ENCODE peak calls at places on chromosomes 3 and 15, in four cellular contexts. E, Q, W and B are unnamed samples.

GRCh38 chr3:96491023-96491422 is 323.4 kb upstream of the EPHA6 start:
- DNase-seq in W (no peak), Q (no peak), E (no peak), B (no peak)

GRCh38 chr3:126083511-126083912 is 412 bp downstream of the SLC41A3 start:
- DNase-seq in W (no peak), Q (no peak), E (no peak), B (peak; percentile 58)

GRCh38 chr3:177646749-177647148 is 449.5 kb upstream of the TBL1XR1 start:
- DNase-seq in E (no peak), W (no peak), Q (no peak), B (no peak)

GRCh38 chr3:170999737-171000242 is 26.7 kb downstream of the SLC2A2 start:
- DNase-seq in Q (no peak), W (no peak), E (no peak), B (no peak)

GRCh38 chr3:30720586-30721313 is 114.3 kb downstream of the TGFBR2 start:
- DNase-seq in W (no peak), E (no peak), Q (no peak), B (no peak)

GRCh38 chr15:33126559-33127290 is 67.8 kb downstream of the FMN1 start:
- DNase-seq in E (peak; percentile 49), W (peak; percentile 78), Q (peak; percentile 71), B (peak; percentile 58)

GRCh38 chr3:13352621-13353131 is 67.4 kb downstream of the NUP210 start:
- DNase-seq in E (no peak), W (no peak), Q (no peak), B (no peak)

GRCh38 chr3:76024640-76025039 is 239.3 kb upstream of the ZNF717 start:
- DNase-seq in W (no peak), Q (no peak), E (no peak), B (no peak)

GRCh38 chr15:66751579-66751978 is 49.5 kb downstream of the SMAD6 start:
- DNase-seq in E (no peak), W (peak; percentile 65), Q (no peak), B (no peak)

GRCh38 chr3:118671192-118671591 is 363.5 kb downstream of the IGSF11 start:
- DNase-seq in E (no peak), Q (no peak), W (no peak), B (no peak)

GRCh38 chr15:60869851-60870250 is 359.3 kb downstream of the RORA start:
- DNase-seq in E (no peak), Q (no peak), W (no peak), B (no peak)

GRCh38 chr3:194869482-194870169 is 183.9 kb downstream of the FAM43A start:
- DNase-seq in W (no peak), Q (no peak), E (no peak), B (no peak)

GRCh38 chr15:51861557-51862350 is 32.3 kb downstream of the TMOD3 start:
- DNase-seq in Q (no peak), E (no peak), W (no peak), B (no peak)

GRCh38 chr3:23170306-23170705 is 32.8 kb upstream of the UBE2E2 start:
- DNase-seq in W (no peak), Q (no peak), E (no peak), B (no peak)

GRCh38 chr3:141100112-141100511 is 49.0 kb downstream of the SPSB4 start:
- DNase-seq in Q (no peak), W (no peak), E (peak; percentile 8), B (no peak)

GRCh38 chr3:124582621-124583437 is 147.4 kb upstream of the UMPS start:
- DNase-seq in E (no peak), Q (no peak), W (no peak), B (no peak)

GRCh38 chr3:58095471-58096145 is 87.4 kb downstream of the FLNB start:
- DNase-seq in W (peak; percentile 59), Q (no peak), E (no peak), B (no peak)
- H3K27ac ChIP-seq in W (peak overlapping the region; percentile 59), Q (no peak overlapping the region), E (peak overlapping the region; percentile 29), B (no peak overlapping the region)

DNA sequence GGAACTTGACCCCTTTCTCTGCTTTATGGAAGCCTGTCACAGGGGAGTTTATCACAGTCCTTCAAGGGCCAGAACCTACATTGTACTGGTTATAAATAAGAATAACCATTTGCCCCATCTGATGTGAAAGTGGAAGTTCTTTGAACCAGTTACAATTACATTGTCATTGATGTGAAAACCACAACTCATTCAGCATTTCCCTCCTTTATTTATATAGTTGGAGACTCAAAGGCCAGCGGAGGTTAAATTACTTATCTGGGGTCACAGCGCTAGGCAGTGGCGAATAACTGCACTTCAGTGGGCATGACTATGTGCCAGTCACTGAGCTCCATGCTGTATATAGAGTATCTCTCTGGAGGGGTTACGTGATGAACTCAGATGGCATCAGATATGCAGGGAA is 60.6 kb upstream of the TBC1D5 start:
- DNase-seq in Q (no peak), E (no peak), W (no peak), B (no peak)
- H3K4me3 ChIP-seq in Q (no peak overlapping the region), E (no peak overlapping the region), W (no peak overlapping the region), B (no peak overlapping the region)

DNA sequence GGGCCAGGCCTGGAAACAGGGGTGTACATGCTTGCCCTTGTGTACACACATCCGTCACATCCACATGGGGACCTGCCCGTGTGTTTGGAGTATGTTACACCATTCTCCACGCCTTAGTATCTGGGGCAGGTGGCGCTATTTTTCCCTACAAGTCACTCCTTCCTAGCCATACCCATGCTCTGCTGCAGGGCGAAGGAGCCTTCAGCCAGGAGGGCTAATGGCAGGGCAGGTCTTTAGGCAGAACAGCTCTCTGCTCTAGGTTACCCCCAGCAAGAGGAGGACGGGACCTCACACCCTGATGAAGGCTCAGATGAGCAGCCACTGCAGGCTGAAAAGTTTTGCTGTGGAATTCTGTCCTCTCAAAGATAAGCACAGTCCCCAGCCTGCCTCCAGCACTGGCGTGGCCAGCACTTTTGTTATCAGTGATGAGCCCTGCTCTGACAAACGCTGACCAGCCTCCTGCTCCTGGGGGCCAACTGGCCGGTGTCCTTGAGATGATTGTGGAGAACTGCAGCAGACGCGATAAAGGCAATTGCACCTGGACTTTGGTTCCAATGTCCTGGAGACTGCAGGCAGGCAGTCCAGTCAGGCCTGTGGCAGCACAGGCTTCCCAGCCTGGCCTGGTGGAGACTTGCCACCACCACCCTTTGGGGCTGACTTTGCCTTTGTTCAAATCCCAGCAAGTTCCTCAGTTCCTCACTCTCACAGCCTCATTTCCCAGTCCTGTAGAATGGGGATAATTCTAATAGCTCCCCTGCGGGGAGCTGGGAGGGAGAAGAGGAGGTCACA is 19.8 kb upstream of the PIGZ start:
- DNase-seq in E (no peak), W (peak; percentile 40), Q (no peak), B (peak; percentile 48)
- TF ChIP-seq POLR2A in E (no peak), W (no peak), Q (no peak), B (no peak)

DNA sequence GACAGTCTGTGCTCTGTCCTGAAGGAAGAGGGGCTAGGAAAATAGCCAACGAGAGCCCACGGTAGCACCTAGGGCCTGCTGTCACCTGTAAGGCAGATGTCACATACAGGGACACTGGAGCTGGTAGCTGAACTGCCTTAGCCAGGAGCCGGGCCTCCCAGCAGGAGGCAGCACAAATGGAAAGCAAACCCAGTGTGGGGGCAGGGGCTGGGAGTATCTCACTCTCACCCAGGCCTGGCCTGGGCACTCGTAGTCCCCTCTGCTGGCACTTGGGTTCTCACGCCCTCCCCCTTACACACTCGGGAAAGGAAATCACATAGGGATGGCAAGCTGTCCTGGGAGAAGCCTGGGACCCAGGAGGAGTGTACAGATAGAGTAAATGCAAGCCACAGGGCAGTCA is 173.1 kb upstream of the CHRNA7 start:
- DNase-seq in Q (no peak), E (no peak), W (no peak), B (no peak)
- H3K27ac ChIP-seq in Q (no peak overlapping the region), E (no peak overlapping the region), W (no peak overlapping the region), B (no peak overlapping the region)

DNA sequence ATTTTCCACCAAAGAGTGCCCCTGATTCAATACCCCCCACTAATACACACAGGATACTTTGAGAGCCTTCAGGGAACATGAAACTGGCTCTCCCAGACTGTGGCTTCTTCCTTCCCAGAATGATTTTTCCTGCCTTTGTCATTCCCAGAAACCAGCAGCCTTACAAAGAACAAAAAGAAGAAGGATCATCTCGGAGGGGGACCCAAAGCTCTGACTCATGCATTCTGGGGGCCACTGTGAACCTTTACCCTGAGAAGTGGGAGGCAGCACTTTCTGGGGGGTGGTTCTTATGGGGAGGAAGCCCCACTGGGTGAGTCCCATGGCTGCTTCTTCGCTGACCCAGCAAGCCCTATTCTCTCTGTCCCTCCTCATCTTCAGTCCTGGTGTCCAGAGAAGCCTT is 44.7 kb upstream of the RAD18 start:
- DNase-seq in W (no peak), E (no peak), Q (no peak), B (no peak)
- H3K4me3 ChIP-seq in W (no peak overlapping the region), E (no peak overlapping the region), Q (no peak overlapping the region), B (no peak overlapping the region)